ENCODE peak calls at places on chromosomes 4 and X, in four cellular contexts. R, L, Y and A are unnamed samples.

GRCh38 chrX:133985164-133986007 is at the start of gene GPC3:
- DNase-seq in R (no peak), L (no peak), Y (no peak), A (peak; percentile 8)

GRCh38 chr4:38815879-38816782 is 11.5 kb upstream of the TLR1 start:
- DNase-seq in R (no peak), L (peak; percentile 58), Y (peak; percentile 65), A (no peak)

GRCh38 chr4:120769227-120769626 is 153.3 kb downstream of the PRDM5 start:
- DNase-seq in R (peak; percentile 92), L (no peak), Y (no peak), A (no peak)

GRCh38 chrX:111955916-111956315 is 79.9 kb downstream of the TRPC5OS start:
- DNase-seq in R (no peak), L (no peak), Y (no peak), A (no peak)

GRCh38 chr4:107077192-107077591 is 41.1 kb upstream of the DKK2 start:
- DNase-seq in R (no peak), L (no peak), Y (no peak), A (no peak)

GRCh38 chr4:118158946-118159345 is 124.7 kb downstream of the NDST3 start:
- DNase-seq in R (no peak), L (no peak), Y (no peak), A (no peak)

GRCh38 chr4:182825003-182825402 is 92.2 kb downstream of the DCTD start:
- DNase-seq in R (no peak), L (no peak), Y (no peak), A (no peak)

GRCh38 chr4:150591284-150591874 is 9.4 kb downstream of the MAB21L2 start:
- DNase-seq in R (no peak), L (no peak), Y (no peak), A (no peak)

GRCh38 chrX:20973038-20973437 is 401.2 kb upstream of the CNKSR2 start:
- DNase-seq in R (no peak), L (no peak), Y (no peak), A (no peak)

GRCh38 chr4:677431-678293 is 3.3 kb downstream of the MYL5 start:
- DNase-seq in R (no peak), L (no peak), Y (peak; percentile 71), A (no peak)

GRCh38 chr4:72283357-72283756 is 251.6 kb downstream of the NPFFR2 start:
- DNase-seq in R (no peak), L (no peak), Y (no peak), A (no peak)

GRCh38 chr4:140122891-140123290 is 31.1 kb downstream of the MAML3 start:
- DNase-seq in R (no peak), L (no peak), Y (no peak), A (no peak)

GRCh38 chrX:65679071-65679540 is 11.7 kb downstream of the MSN start:
- DNase-seq in R (no peak), L (no peak), Y (no peak), A (no peak)

GRCh38 chr4:119300388-119301131 is 21.4 kb downstream of the FABP2 start:
- DNase-seq in R (peak; percentile 90), L (peak; percentile 97), Y (peak; percentile 93), A (peak; percentile 85)

DNA sequence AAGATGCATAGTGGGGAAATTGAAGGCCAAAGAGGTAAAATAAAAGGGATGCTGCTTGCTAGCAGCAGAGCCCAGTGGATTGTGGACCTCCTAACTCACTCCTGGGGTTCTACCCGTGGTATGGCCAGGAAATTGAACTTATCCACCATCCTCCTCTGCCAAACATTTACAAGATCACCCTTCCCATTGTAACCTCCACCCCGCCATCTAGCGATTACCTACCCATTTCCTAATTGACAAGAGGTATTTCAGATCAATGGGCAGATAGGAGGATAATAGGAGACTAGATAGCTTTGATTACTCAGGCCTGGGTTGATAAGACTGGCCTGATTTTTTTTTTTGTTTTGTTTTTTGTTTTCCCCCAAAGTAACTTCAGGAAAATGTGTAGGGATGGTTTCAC is 67.8 kb downstream of the REPS2 start:
- DNase-seq in R (no peak), L (no peak), Y (no peak), A (no peak)
- H3K4me3 ChIP-seq in R (no peak overlapping the region), L (no peak overlapping the region), Y (no peak overlapping the region), A (no peak overlapping the region)

GRCh38 chr4:137212601-137213000 is 319.7 kb downstream of the PCDH18 start:
- DNase-seq in R (no peak), L (no peak), Y (no peak), A (no peak)

DNA sequence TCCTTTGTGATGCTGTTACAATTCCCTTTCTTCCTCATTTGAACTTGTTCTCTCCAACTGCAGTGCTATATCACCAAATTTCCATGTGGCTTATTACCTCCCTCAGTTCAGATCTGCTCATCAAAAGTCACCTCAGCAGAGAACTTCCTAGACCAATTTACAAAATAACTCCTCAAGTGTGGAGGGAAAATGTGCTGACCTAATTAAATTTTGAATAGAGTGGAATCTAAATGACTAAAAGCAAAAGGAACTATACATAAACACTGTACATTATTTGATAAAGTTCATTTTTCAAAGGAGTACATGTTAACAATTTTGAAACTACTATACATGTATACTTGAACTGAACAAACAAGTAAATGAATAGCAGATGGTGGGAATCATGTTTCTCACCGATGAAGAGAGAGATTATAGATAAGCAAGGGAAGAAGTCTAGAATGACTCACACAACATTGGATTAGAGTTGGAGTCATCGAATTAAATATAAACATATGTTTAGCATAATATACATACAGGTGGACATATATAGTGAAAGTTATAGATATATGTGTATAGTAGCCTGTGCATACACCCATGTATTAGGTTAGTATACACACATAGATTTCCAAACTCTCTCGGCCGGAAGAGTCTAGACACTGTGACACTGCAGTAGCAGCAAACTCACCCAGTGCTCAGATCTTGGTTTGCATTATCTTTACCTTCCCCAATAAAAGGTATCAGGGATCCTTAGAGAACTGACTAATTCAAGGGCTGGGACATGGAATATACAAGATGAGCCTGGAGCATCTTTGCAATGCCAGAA is 318.7 kb downstream of the PCDH18 start:
- DNase-seq in R (no peak), L (no peak), Y (no peak), A (no peak)
- H3K4me3 ChIP-seq in R (no peak overlapping the region), L (no peak overlapping the region), Y (no peak overlapping the region), A (no peak overlapping the region)

GRCh38 chr4:25536577-25537325 is 118.9 kb upstream of the SLC34A2 start:
- DNase-seq in R (no peak), L (no peak), Y (peak; percentile 67), A (no peak)
- H3K4me3 ChIP-seq in R (no peak overlapping the region), L (no peak overlapping the region), Y (peak overlapping the region; percentile 22), A (no peak overlapping the region)

GRCh38 chrX:30816079-30816478 is 73.0 kb downstream of the TAB3 start:
- DNase-seq in R (no peak), L (no peak), Y (no peak), A (no peak)

GRCh38 chrX:30814978-30815377 is 74.1 kb downstream of the TAB3 start:
- DNase-seq in R (no peak), L (no peak), Y (peak; percentile 19), A (no peak)

DNA sequence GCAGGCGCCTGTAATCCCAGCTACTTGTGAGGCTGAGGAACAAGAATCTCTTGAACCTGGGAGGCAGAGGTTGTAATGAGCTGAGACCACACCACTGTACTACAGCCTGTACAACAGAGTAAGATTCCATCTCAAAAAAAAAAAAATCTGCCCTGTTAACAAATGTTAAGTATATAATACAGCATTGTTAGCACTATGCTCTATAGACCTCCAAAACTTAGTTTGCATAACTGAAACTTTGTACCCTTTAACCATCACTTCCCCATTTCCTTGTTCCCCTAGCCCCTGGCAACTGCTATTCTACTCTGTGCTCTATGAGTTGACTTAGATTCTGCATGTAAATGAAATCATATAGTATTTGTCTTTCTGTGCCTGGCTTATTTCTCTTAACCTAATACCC is 76.7 kb downstream of the TAB3 start:
- DNase-seq in R (no peak), L (no peak), Y (peak; percentile 63), A (no peak)
- H3K4me3 ChIP-seq in R (no peak overlapping the region), L (no peak overlapping the region), Y (peak overlapping the region; percentile 46), A (no peak overlapping the region)

GRCh38 chr4:154740462-154740861 is 3.3 kb upstream of the LRAT start:
- DNase-seq in R (no peak), L (no peak), Y (no peak), A (no peak)

GRCh38 chr4:154741131-154741530 is 2.7 kb upstream of the LRAT start:
- DNase-seq in R (no peak), L (no peak), Y (no peak), A (no peak)

GRCh38 chr4:154741877-154742851 is 1.6 kb upstream of the LRAT start:
- DNase-seq in R (no peak), L (no peak), Y (no peak), A (no peak)

GRCh38 chr4:154744341-154744948 is 645 bp downstream of the LRAT start:
- DNase-seq in R (no peak), L (no peak), Y (no peak), A (no peak)

GRCh38 chr4:154743683-154744340 is at the start of gene LRAT:
- DNase-seq in R (no peak), L (no peak), Y (no peak), A (no peak)
- H3K4me3 ChIP-seq in R (peak within 1 kb of the TSS; percentile 49), L (peak within 1 kb of the TSS; percentile 41), Y (no peak within 1 kb of the TSS), A (no peak within 1 kb of the TSS)

GRCh38 chr4:84502333-84502954 is 3.4 kb upstream of the NKX6-1 start:
- DNase-seq in R (no peak), L (no peak), Y (no peak), A (no peak)
- H3K4me3 ChIP-seq in R (no peak overlapping the region), L (no peak overlapping the region), Y (no peak overlapping the region), A (no peak overlapping the region)

GRCh38 chrX:153831435-153832150 is 1.2 kb upstream of the PDZD4 start:
- DNase-seq in R (no peak), L (no peak), Y (no peak), A (no peak)

GRCh38 chrX:153828723-153829548 is 1.4 kb downstream of the PDZD4 start:
- DNase-seq in R (no peak), L (no peak), Y (no peak), A (no peak)

GRCh38 chrX:153829549-153829798 is 870 bp downstream of the PDZD4 start:
- DNase-seq in R (no peak), L (no peak), Y (no peak), A (no peak)

GRCh38 chrX:153830632-153831434 is 489 bp upstream of the PDZD4 start:
- DNase-seq in R (no peak), L (no peak), Y (no peak), A (no peak)

DNA sequence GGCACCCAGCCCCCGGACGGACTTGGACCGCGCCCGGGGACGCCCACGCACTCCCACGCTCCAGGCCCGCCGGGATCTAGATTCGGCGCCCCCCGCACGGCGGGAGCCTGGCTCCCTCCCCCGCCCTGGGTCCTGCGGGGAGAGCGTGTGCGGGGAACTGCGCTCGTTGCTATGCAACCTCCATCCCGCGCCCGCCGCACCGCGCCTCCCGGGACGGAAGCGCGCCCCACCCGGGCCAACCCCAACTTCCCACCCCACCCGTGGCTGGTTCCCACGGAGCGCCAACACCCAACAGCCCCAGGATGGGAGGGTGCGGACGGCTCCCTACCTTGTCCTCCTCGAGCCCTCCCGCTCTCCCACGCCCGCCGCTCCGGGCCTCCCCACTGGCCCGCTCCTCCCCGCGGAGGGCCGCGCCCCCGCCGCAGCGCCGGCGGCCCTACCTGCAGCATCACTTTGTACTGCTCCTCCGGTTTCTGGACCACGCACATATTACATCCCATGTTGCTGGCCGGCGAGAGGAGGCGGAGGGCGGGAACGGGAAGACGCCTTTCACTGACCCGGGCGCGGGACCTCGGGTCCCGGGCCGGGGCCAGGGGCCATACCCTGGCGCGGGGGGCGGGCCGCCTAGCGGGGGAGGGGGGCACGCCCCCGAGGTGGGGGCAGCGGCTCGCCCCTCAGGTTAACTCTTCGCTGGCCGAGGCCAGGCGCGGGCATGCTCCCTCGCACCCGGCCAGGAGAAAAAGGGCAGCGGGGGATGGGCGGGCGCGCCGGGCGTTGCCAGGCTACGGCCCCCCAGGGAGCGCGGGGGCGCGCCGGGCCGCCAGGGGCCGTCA is at the start of gene PDZD4:
- DNase-seq in R (no peak), L (no peak), Y (no peak), A (no peak)
- H3K4me3 ChIP-seq in R (no peak within 1 kb of the TSS), L (no peak within 1 kb of the TSS), Y (no peak within 1 kb of the TSS), A (peak within 1 kb of the TSS; percentile 36)

GRCh38 chrX:100635040-100635439 is 1.6 kb downstream of the TSPAN6 start:
- DNase-seq in R (no peak), L (no peak), Y (no peak), A (no peak)
- H3K4me3 ChIP-seq in R (peak overlapping the region; percentile 73), L (no peak overlapping the region), Y (no peak overlapping the region), A (no peak overlapping the region)